ENCODE peak calls at places on chromosomes 6 and 20, in four cellular contexts. One of them, this sample, is unnamed.

GRCh38 chr6:15500078-15500740 is 162.6 kb downstream of the DTNBP1 start:
- DNase-seq in amniotic epithelial cell: no peak
- DNase-seq in Calu3: no peak
- DNase-seq in spleen: no peak
- DNase-seq in this sample: peak

GRCh38 chr6:24431045-24431451 is 28.3 kb downstream of the MRS2 start:
- DNase-seq in amniotic epithelial cell: peak
- DNase-seq in Calu3: peak
- DNase-seq in spleen: no peak
- DNase-seq in this sample: no peak

GRCh38 chr6:40778186-40778585 is 191.0 kb upstream of the LRFN2 start:
- DNase-seq in spleen: no peak
- DNase-seq in Calu3: no peak
- DNase-seq in amniotic epithelial cell: no peak
- DNase-seq in this sample: no peak

GRCh38 chr20:46088409-46089075 is 1.2 kb downstream of the NCOA5 start:
- DNase-seq in spleen: no peak
- DNase-seq in amniotic epithelial cell: peak
- DNase-seq in Calu3: peak
- DNase-seq in this sample: no peak

GRCh38 chr6:87154641-87155271 is 609 bp upstream of the ZNF292 start:
- DNase-seq in amniotic epithelial cell: peak
- DNase-seq in spleen: no peak
- DNase-seq in Calu3: no peak
- DNase-seq in this sample: no peak

GRCh38 chr6:95249176-95249575 is 328.2 kb upstream of the MANEA start:
- DNase-seq in spleen: no peak
- DNase-seq in amniotic epithelial cell: peak
- DNase-seq in Calu3: no peak
- DNase-seq in this sample: no peak

GRCh38 chr20:8454137-8454712 is 322.2 kb downstream of the PLCB1 start:
- DNase-seq in spleen: no peak
- DNase-seq in Calu3: no peak
- DNase-seq in amniotic epithelial cell: peak
- DNase-seq in this sample: no peak

GRCh38 chr6:119002069-119002468 is 67.1 kb upstream of the MCM9 start:
- DNase-seq in Calu3: no peak
- DNase-seq in spleen: no peak
- DNase-seq in amniotic epithelial cell: peak
- DNase-seq in this sample: no peak

GRCh38 chr6:127117979-127118504 is 429 bp upstream of the RSPO3 start:
- DNase-seq in Calu3: no peak
- DNase-seq in spleen: no peak
- DNase-seq in amniotic epithelial cell: peak
- DNase-seq in this sample: no peak

GRCh38 chr6:74598473-74599393 is 607.1 kb downstream of the COL12A1 start:
- DNase-seq in amniotic epithelial cell: peak
- DNase-seq in spleen: no peak
- DNase-seq in Calu3: no peak
- DNase-seq in this sample: no peak

GRCh38 chr20:25203891-25204320 is 8.4 kb downstream of the ENTPD6 start:
- DNase-seq in amniotic epithelial cell: no peak
- DNase-seq in Calu3: no peak
- DNase-seq in spleen: no peak
- DNase-seq in this sample: no peak

GRCh38 chr6:106609699-106610098 is 19.6 kb downstream of the RTN4IP1 start:
- DNase-seq in amniotic epithelial cell: peak
- DNase-seq in spleen: no peak
- DNase-seq in Calu3: peak
- DNase-seq in this sample: peak

GRCh38 chr20:59412251-59412650 is 111.8 kb downstream of the EDN3 start:
- DNase-seq in spleen: no peak
- DNase-seq in Calu3: no peak
- DNase-seq in amniotic epithelial cell: no peak
- DNase-seq in this sample: no peak

GRCh38 chr20:33814238-33814712 is 3.1 kb downstream of the CHMP4B start:
- DNase-seq in Calu3: no peak
- DNase-seq in spleen: no peak
- DNase-seq in amniotic epithelial cell: no peak
- DNase-seq in this sample: peak